ENCODE peak calls at places on chromosomes 4 and X, in seven cellular contexts. V is stimulated activated naive B cell treated with anti-CD40 and anti-IgM and Interleukin-4, amounts not matched to agents 10 μg/mL and 1 μg/mL and 100 μg/mL, for 72 hours; T is right atrium auricular region; Y is H9; C is NCI-H146; E is stimulated activated naive CD8-positive, alpha-beta T cell treated with anti-CD3 and anti-CD28 coated beads, Interleukin-15, amount 100 ng/mL, for 72 hours; X is lower lobe of right lung. U is an unnamed sample.

GRCh38 chr4:134201216-134202098 is at the start of gene PABPC4L:
- DNase-seq in T (peak; percentile 67), Y (peak; percentile 62), E (no peak), C (peak; percentile 59), X (peak; percentile 45), V (no peak), U (peak; percentile 13)

GRCh38 chr4:7186516-7187296 is 5.6 kb upstream of the SORCS2 start:
- DNase-seq in V (no peak), C (no peak), Y (peak; percentile 16), X (peak; percentile 22), E (no peak), T (no peak), U (no peak)

GRCh38 chrX:116930311-116930710 is 467.5 kb upstream of the CT83 start:
- DNase-seq in Y (no peak), V (no peak), T (no peak), X (no peak), E (no peak), C (no peak), U (no peak)

GRCh38 chr4:92483341-92483740 is 179.6 kb downstream of the GRID2 start:
- DNase-seq in E (no peak), X (no peak), V (no peak), Y (no peak), C (no peak), T (no peak), U (no peak)

GRCh38 chr4:152072886-152073285 is 312.1 kb upstream of the GATB start:
- DNase-seq in C (no peak), X (no peak), V (no peak), E (no peak), Y (no peak), T (no peak), U (no peak)

GRCh38 chr4:105633241-105633640 is 75.2 kb downstream of the INTS12 start:
- DNase-seq in V (no peak), E (no peak), X (no peak), Y (no peak), T (no peak), C (no peak), U (no peak)

GRCh38 chrX:71128915-71129765 is 10.7 kb downstream of the MED12 start:
- DNase-seq in Y (peak; percentile 57), X (peak; percentile 76), T (peak; percentile 67), E (peak; percentile 60), V (peak; percentile 48), C (peak; percentile 27), U (peak; percentile 45)

GRCh38 chr4:148735432-148736155 is 293.4 kb upstream of the NR3C2 start:
- DNase-seq in X (no peak), E (peak; percentile 3), V (no peak), Y (no peak), C (no peak), T (no peak), U (no peak)

GRCh38 chrX:38215141-38215540 is 5.5 kb downstream of the SRPX start:
- DNase-seq in C (no peak), Y (no peak), X (no peak), E (no peak), V (no peak), T (no peak), U (peak; percentile 94)